ENCODE peak calls at places on chromosomes 12 and 14, in seven cellular contexts. U, F, V, Z, K, D and A are unnamed samples.

GRCh38 chr12:4809013-4809448 is 88.8 kb downstream of the GALNT8 start:
- DNase-seq in U (no peak), F (no peak), V (no peak), Z (no peak), K (peak; percentile 61), D (no peak), A (no peak)

GRCh38 chr12:108955225-108955835 is 65.5 kb downstream of the SVOP start:
- DNase-seq in U (no peak), F (no peak), V (peak; percentile 44), Z (peak; percentile 31), K (no peak), D (no peak), A (no peak)

GRCh38 chr14:57038689-57039088 is 228.4 kb upstream of the OTX2 start:
- DNase-seq in U (no peak), F (no peak), V (no peak), Z (no peak), K (no peak), D (no peak), A (no peak)

GRCh38 chr14:95183532-95184412 is 26.4 kb upstream of the DICER1 start:
- DNase-seq in U (no peak), F (no peak), V (no peak), Z (peak; percentile 11), K (peak; percentile 24), D (no peak), A (no peak)

GRCh38 chr14:37122919-37123639 is 49.3 kb downstream of the SLC25A21 start:
- DNase-seq in U (no peak), F (no peak), V (peak; percentile 19), Z (no peak), K (no peak), D (no peak), A (no peak)

GRCh38 chr12:49046129-49046895 is 14.3 kb downstream of the KMT2D start:
- DNase-seq in U (no peak), F (no peak), V (no peak), Z (no peak), K (no peak), D (no peak), A (no peak)

GRCh38 chr14:69291396-69291795 is 31.4 kb downstream of the GALNT16 start:
- DNase-seq in U (no peak), F (no peak), V (no peak), Z (no peak), K (no peak), D (no peak), A (no peak)

GRCh38 chr12:57611116-57611809 is at the start of gene ARHGEF25:
- DNase-seq in U (no peak), F (no peak), V (peak; percentile 36), Z (peak; percentile 48), K (peak; percentile 90), D (peak; percentile 62), A (no peak)

GRCh38 chr14:96783306-96784224 is 13.6 kb upstream of the VRK1 start:
- DNase-seq in U (no peak), F (no peak), V (peak; percentile 10), Z (peak; percentile 52), K (no peak), D (no peak), A (peak; percentile 70)

GRCh38 chr12:14948672-14949071 is 10.3 kb upstream of the ERP27 start:
- DNase-seq in U (peak; percentile 33), F (peak; percentile 95), V (peak; percentile 66), Z (peak; percentile 82), K (peak; percentile 66), D (peak; percentile 38), A (no peak)

GRCh38 chr14:87522575-87522974 is 470.4 kb downstream of the GALC start:
- DNase-seq in U (no peak), F (no peak), V (no peak), Z (no peak), K (no peak), D (no peak), A (no peak)

GRCh38 chr12:116385486-116386217 is 108.2 kb upstream of the MED13L start:
- DNase-seq in U (no peak), F (no peak), V (no peak), Z (no peak), K (no peak), D (no peak), A (no peak)

GRCh38 chr14:55477680-55478079 is 37.3 kb upstream of the TBPL2 start:
- DNase-seq in U (no peak), F (no peak), V (no peak), Z (no peak), K (no peak), D (no peak), A (peak; percentile 74)

GRCh38 chr12:2198088-2198501 is 145.3 kb downstream of the CACNA1C start:
- DNase-seq in U (peak; percentile 27), F (no peak), V (peak; percentile 69), Z (peak; percentile 69), K (no peak), D (no peak), A (no peak)

GRCh38 chr14:76006253-76006652 is 20.7 kb downstream of the IFT43 start:
- DNase-seq in U (no peak), F (no peak), V (no peak), Z (no peak), K (no peak), D (no peak), A (no peak)

GRCh38 chr14:102749833-102750775 is 27.1 kb upstream of the TRAF3 start:
- DNase-seq in U (no peak), F (no peak), V (no peak), Z (no peak), K (no peak), D (no peak), A (no peak)